ENCODE peak calls at places on chromosomes 3 and 15, in seven cellular contexts. L is G401, W is adrenal gland, D is body of pancreas, G is SK-MEL-5, U is left lung, Q is fibroblast of pulmonary artery. C is an unnamed sample.

GRCh38 chr15:43872416-43873020 is 45.7 kb downstream of the WDR76 start:
- DNase-seq in L (peak; percentile 88), W (peak; percentile 59), D (peak; percentile 67), G (peak; percentile 81), U (no peak), Q (peak; percentile 90), C (peak; percentile 32)

GRCh38 chr3:10344147-10344943 is 23.4 kb upstream of the SEC13 start:
- DNase-seq in L (peak; percentile 74), W (peak; percentile 45), D (peak; percentile 54), G (peak; percentile 57), U (no peak), Q (peak; percentile 60), C (peak; percentile 76)

GRCh38 chr3:112676659-112677234 is 35.8 kb upstream of the CCDC80 start:
- DNase-seq in L (no peak), W (peak; percentile 53), D (peak; percentile 19), G (peak; percentile 25), U (peak; percentile 87), Q (peak; percentile 94), C (peak; percentile 44)

GRCh38 chr3:71253169-71253568 is 330.4 kb downstream of the FOXP1 start:
- DNase-seq in L (no peak), W (no peak), D (no peak), G (no peak), U (no peak), Q (no peak), C (no peak)

GRCh38 chr3:78670087-78670486 is 1097.7 kb downstream of the ROBO1 start:
- DNase-seq in L (no peak), W (no peak), D (no peak), G (no peak), U (no peak), Q (no peak), C (no peak)

GRCh38 chr3:54003136-54003535 is 111.5 kb upstream of the SELENOK start:
- DNase-seq in L (no peak), W (no peak), D (no peak), G (no peak), U (no peak), Q (peak; percentile 39), C (no peak)

GRCh38 chr3:186496016-186496415 is 48.2 kb downstream of the CRYGS start:
- DNase-seq in L (peak; percentile 70), W (no peak), D (no peak), G (no peak), U (no peak), Q (no peak), C (no peak)

GRCh38 chr3:72152551-72153476 is 367.9 kb upstream of the PROK2 start:
- DNase-seq in L (peak; percentile 80), W (peak; percentile 63), D (peak; percentile 90), G (peak; percentile 47), U (peak; percentile 62), Q (peak; percentile 92), C (peak; percentile 76)

GRCh38 chr3:138694287-138695007 is 85.9 kb downstream of the FAIM start:
- DNase-seq in L (no peak), W (no peak), D (no peak), G (no peak), U (no peak), Q (peak; percentile 66), C (no peak)

GRCh38 chr15:28895566-28895965 is 9.8 kb downstream of the APBA2 start:
- DNase-seq in L (peak; percentile 14), W (no peak), D (no peak), G (no peak), U (no peak), Q (no peak), C (no peak)

GRCh38 chr15:39230205-39230916 is 350.5 kb upstream of the THBS1 start:
- DNase-seq in L (no peak), W (peak; percentile 18), D (peak; percentile 11), G (peak; percentile 97), U (no peak), Q (peak; percentile 80), C (peak; percentile 21)

GRCh38 chr3:54424283-54424682 is 301.9 kb downstream of the CACNA2D3 start:
- DNase-seq in L (no peak), W (no peak), D (no peak), G (no peak), U (no peak), Q (no peak), C (no peak)

GRCh38 chr3:100984257-100984772 is 8.9 kb downstream of the ABI3BP start:
- DNase-seq in L (no peak), W (no peak), D (no peak), G (no peak), U (no peak), Q (no peak), C (no peak)

GRCh38 chr3:60803812-60804211 is 447.4 kb downstream of the FHIT start:
- DNase-seq in L (no peak), W (no peak), D (no peak), G (no peak), U (no peak), Q (no peak), C (no peak)

GRCh38 chr3:14429237-14429636 is 26.8 kb downstream of the SLC6A6 start:
- DNase-seq in L (no peak), W (no peak), D (no peak), G (no peak), U (no peak), Q (no peak), C (no peak)

C was measured in retina.